ENCODE peak calls at places on chromosomes 11 and 22, in seven cellular contexts. X, J, F, W, G, U and I are unnamed samples.

GRCh38 chr11:36431429-36432092 is 78.5 kb downstream of the TRAF6 start:
- DNase-seq in U (peak), F (no peak), J (peak), G (no peak), X (no peak), W (peak), I (no peak)

GRCh38 chr11:102448869-102449224 is 3.7 kb downstream of the TMEM123 start:
- DNase-seq in X (no peak), U (no peak), F (no peak), J (peak), G (no peak), W (no peak), I (no peak)

GRCh38 chr11:33391188-33391892 is 134.2 kb downstream of the HIPK3 start:
- DNase-seq in W (no peak), J (no peak), U (no peak), X (no peak), F (no peak), G (no peak), I (no peak)

GRCh38 chr11:18329196-18329870 is 7.0 kb downstream of the GTF2H1 start:
- DNase-seq in U (no peak), X (no peak), J (no peak), G (no peak), W (no peak), F (no peak), I (no peak)

GRCh38 chr11:12420706-12421105 is 43.3 kb downstream of the PARVA start:
- DNase-seq in X (no peak), J (no peak), U (no peak), W (no peak), F (no peak), G (no peak), I (no peak)

GRCh38 chr22:45996241-45997076 is 19.5 kb upstream of the WNT7B start:
- DNase-seq in U (no peak), F (no peak), X (no peak), J (peak), W (no peak), G (no peak), I (no peak)

GRCh38 chr11:88158081-88158480 is 17.2 kb downstream of the RAB38 start:
- DNase-seq in U (no peak), W (no peak), F (no peak), J (no peak), G (no peak), X (no peak), I (no peak)

GRCh38 chr22:37930270-37930951 is 23.0 kb downstream of the C22orf23 start:
- DNase-seq in W (no peak), F (no peak), X (no peak), U (no peak), G (no peak), J (peak), I (peak)

GRCh38 chr11:26134481-26135355 is 197.2 kb upstream of the ANO3 start:
- DNase-seq in W (no peak), X (peak), J (peak), U (no peak), F (no peak), G (no peak), I (no peak)

GRCh38 chr11:12806113-12806512 is 131.9 kb downstream of the TEAD1 start:
- DNase-seq in X (no peak), W (no peak), F (no peak), U (no peak), G (no peak), J (no peak), I (no peak)

GRCh38 chr11:36265793-36266628 is 23.2 kb downstream of the COMMD9 start:
- DNase-seq in U (no peak), G (peak), J (peak), X (peak), F (no peak), W (no peak), I (peak)

GRCh38 chr11:134350381-134350780 is 18.6 kb downstream of the GLB1L2 start:
- DNase-seq in W (no peak), J (no peak), U (no peak), F (no peak), G (no peak), X (no peak), I (no peak)

GRCh38 chr22:44618400-44618799 is 83.6 kb upstream of the PRR5 start:
- DNase-seq in X (no peak), G (no peak), U (no peak), J (no peak), W (no peak), F (no peak), I (no peak)

GRCh38 chr11:121318848-121319834 is 26.6 kb downstream of the SC5D start:
- DNase-seq in U (peak), G (peak), F (peak), W (no peak), X (peak), J (peak), I (no peak)

GRCh38 chr22:40051322-40051721 is 56.6 kb downstream of the FAM83F start:
- DNase-seq in U (no peak), X (no peak), G (no peak), F (no peak), J (no peak), W (no peak), I (no peak)

GRCh38 chr11:61264795-61265194 is 23.8 kb downstream of the PGA5 start:
- DNase-seq in X (no peak), F (no peak), G (no peak), W (no peak), J (no peak), U (no peak), I (no peak)

GRCh38 chr22:23888615-23889401 is 5.4 kb upstream of the MIF start:
- DNase-seq in W (no peak), J (peak), X (no peak), G (no peak), U (no peak), F (no peak), I (no peak)

GRCh38 chr11:63961608-63962412 is 12.6 kb upstream of the COX8A start:
- DNase-seq in U (peak), W (no peak), F (peak), G (peak), X (no peak), J (no peak), I (no peak)

GRCh38 chr11:45161252-45162063 is 15.0 kb downstream of the PRDM11 start:
- DNase-seq in F (no peak), J (peak), G (no peak), W (no peak), X (no peak), U (no peak), I (no peak)

GRCh38 chr11:128926000-128926399 is 16.7 kb downstream of the TP53AIP1 start:
- DNase-seq in F (no peak), U (no peak), X (no peak), G (no peak), W (no peak), J (no peak), I (no peak)

GRCh38 chr11:17812286-17813187 is 78.0 kb downstream of the KCNC1 start:
- DNase-seq in X (no peak), G (peak), W (no peak), U (no peak), F (no peak), J (no peak), I (no peak)

GRCh38 chr22:41364955-41365354 is 16.8 kb upstream of the TEF start:
- DNase-seq in W (no peak), G (no peak), U (no peak), X (no peak), J (no peak), F (no peak), I (no peak)

GRCh38 chr22:49738006-49738405 is 89.7 kb downstream of the BRD1 start:
- DNase-seq in X (no peak), G (no peak), W (no peak), J (no peak), U (no peak), F (no peak), I (no peak)

GRCh38 chr11:1482581-1483444 is 3.8 kb downstream of the MOB2 start:
- DNase-seq in W (no peak), F (no peak), G (no peak), U (no peak), J (no peak), X (no peak), I (peak)

GRCh38 chr11:27282141-27282590 is 80.8 kb downstream of the CCDC34 start:
- DNase-seq in X (no peak), G (no peak), W (no peak), J (peak), U (peak), F (no peak), I (no peak)

GRCh38 chr22:32444068-32444467 is 20.2 kb downstream of the BPIFC start:
- DNase-seq in X (peak), U (no peak), W (no peak), J (peak), F (no peak), G (no peak), I (peak)

GRCh38 chr22:37244114-37244921 is at the start of gene RAC2:
- DNase-seq in G (no peak), W (no peak), U (no peak), J (peak), F (peak), X (peak), I (peak)

GRCh38 chr11:126473269-126473668 is 117.8 kb downstream of the ST3GAL4 start:
- DNase-seq in F (no peak), U (no peak), J (no peak), X (no peak), G (no peak), W (no peak), I (no peak)

GRCh38 chr11:122170815-122171475 is 54.9 kb upstream of the BLID start:
- DNase-seq in X (no peak), J (no peak), W (no peak), U (peak), G (peak), F (no peak), I (no peak)

GRCh38 chr22:23179381-23180294 is 671 bp upstream of the BCR start:
- DNase-seq in J (peak), F (no peak), U (no peak), G (no peak), X (no peak), W (no peak), I (no peak)

GRCh38 chr22:23187201-23187600 is 6.9 kb downstream of the BCR start:
- DNase-seq in J (no peak), G (no peak), U (no peak), X (no peak), W (no peak), F (no peak), I (no peak)

GRCh38 chr11:74278721-74279148 is 32.7 kb downstream of the P4HA3 start:
- DNase-seq in U (peak), X (no peak), G (no peak), W (no peak), J (no peak), F (no peak), I (no peak)

GRCh38 chr11:72962084-72962483 is 147.9 kb downstream of the ATG16L2 start:
- DNase-seq in U (peak), G (no peak), X (no peak), F (no peak), W (no peak), J (no peak), I (no peak)

GRCh38 chr11:46361283-46362145 is 14.3 kb downstream of the DGKZ start:
- DNase-seq in G (no peak), F (peak), X (no peak), U (no peak), W (no peak), J (peak), I (no peak)

GRCh38 chr11:103659138-103659734 is 377.2 kb upstream of the DDI1 start:
- DNase-seq in G (no peak), J (peak), X (peak), F (no peak), W (peak), U (no peak), I (peak)